ENCODE peak calls at places on chromosomes 16 and 17, in seven cellular contexts. F is tibial artery; O is breast epithelium; R is colonic mucosa; V is CD8-positive, alpha-beta memory T cell; W is A549; H is keratinocyte. C is an unnamed sample. For H3K4me1, the result is how much of the 10 kb centered on the place peaks cover.

GRCh38 chr17:61700252-61700651 is 109.2 kb upstream of the NACA2 start:
- DNase-seq in F (no peak), O (no peak), R (no peak), V (no peak), W (no peak), H (no peak), C (no peak)

GRCh38 chr17:61476476-61477203 is 24.4 kb downstream of the TBX4 start:
- DNase-seq in F (peak), O (no peak), R (no peak), V (no peak), W (no peak), H (no peak), C (no peak)

GRCh38 chr17:8041249-8041928 is 2.5 kb downstream of the ALOX15B start:
- DNase-seq in F (peak), O (no peak), R (peak), V (no peak), W (peak), H (no peak), C (no peak)

GRCh38 chr17:78892520-78892919 is 10.5 kb downstream of the CEP295NL start:
- DNase-seq in F (no peak), O (no peak), R (no peak), V (no peak), W (no peak), H (no peak), C (no peak)

GRCh38 chr17:8598913-8599312 is 31.6 kb downstream of the MYH10 start:
- DNase-seq in F (no peak), O (no peak), R (no peak), V (no peak), W (no peak), H (no peak), C (no peak)

GRCh38 chr16:5035909-5036227 is 2.1 kb upstream of the NAGPA start:
- DNase-seq in F (no peak), O (no peak), R (no peak), V (no peak), W (no peak), H (no peak), C (no peak)

GRCh38 chr16:1745900-1746692 is 25.2 kb downstream of the NME3 start:
- DNase-seq in F (no peak), O (no peak), R (no peak), V (no peak), W (no peak), H (no peak), C (no peak)

GRCh38 chr17:3552916-3553315 is 4.7 kb downstream of the TRPV3 start:
- DNase-seq in F (no peak), O (no peak), R (no peak), V (no peak), W (no peak), H (no peak), C (no peak)

GRCh38 chr16:53084736-53085538 is 30.1 kb downstream of the CHD9 start:
- DNase-seq in F (no peak), O (no peak), R (no peak), V (no peak), W (no peak), H (no peak), C (no peak)

GRCh38 chr17:4946312-4946976 is 1.9 kb downstream of the PFN1 start:
- DNase-seq in F (no peak), O (no peak), R (no peak), V (no peak), W (no peak), H (no peak), C (no peak)

DNA sequence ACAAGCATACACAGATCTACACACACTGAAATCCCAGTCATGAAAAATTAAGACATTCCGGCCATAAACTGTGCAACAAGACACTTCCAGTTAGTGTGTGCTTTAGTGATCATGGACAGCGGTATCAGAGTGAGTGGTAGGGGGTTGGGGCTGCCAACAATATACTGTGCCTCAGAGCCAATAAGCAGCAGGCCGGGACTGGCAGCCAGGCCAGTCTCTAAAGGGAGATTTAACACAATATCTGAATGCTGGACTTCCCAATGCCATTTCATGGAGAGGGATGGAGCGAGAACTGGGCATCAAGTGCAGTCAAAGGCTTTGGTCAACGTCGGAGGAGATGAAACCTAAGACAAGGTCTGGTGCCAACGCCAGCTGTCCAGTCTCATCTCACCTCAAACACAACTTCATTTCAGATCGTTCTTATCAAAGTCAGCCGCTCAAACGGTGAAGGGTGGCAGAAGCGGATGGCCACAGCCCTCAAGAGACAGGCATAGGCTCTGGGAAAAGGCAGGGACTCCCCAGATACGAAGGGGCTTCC is 983 bp downstream of the USP32 start:
- DNase-seq in F (no peak), O (no peak), R (peak), V (no peak), W (peak), H (no peak), C (no peak)
- H3K4me1 ChIP-seq in F (under half), O (under half), R (under half), V (under half), W (under half), H (under half), C (under half)

DNA sequence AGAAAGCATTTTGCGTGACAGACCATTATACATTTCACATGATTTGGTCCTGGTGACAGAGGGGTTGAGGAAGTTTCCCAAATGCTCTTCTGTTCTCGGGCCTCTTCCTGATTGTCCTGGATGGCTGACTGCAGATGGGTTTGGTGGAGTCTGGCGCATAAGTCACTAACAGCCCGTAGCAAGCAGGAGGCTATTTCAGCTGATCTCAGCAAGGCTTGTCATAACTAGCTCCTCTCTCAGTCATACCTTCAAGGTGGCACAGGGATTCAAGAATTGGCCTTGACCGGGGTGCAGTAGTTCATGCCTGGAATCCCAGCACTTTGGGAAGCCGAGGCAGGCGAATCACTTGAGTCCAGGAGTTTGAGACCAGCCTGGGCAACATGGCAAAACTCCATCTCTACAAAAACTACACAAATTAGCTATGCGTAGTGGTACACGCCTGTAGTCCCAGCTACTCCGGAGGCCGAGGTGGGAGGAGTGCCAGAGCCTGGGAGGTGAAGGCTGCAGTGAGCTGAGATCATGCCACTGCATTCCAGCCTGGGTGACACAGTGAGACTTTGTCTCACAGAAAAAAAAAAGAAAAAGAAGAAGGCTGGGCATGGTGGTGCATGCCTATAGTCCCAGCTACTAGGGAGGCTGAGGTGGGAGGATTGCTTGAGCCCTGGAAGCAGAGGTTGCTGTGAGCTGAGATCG is 68.9 kb upstream of the HAS3 start:
- DNase-seq in F (peak), O (no peak), R (no peak), V (no peak), W (no peak), H (no peak), C (no peak)
- H3K27ac ChIP-seq in F (no peak), O (no peak), R (no peak), V (no peak), W (peak), H (peak), C (no peak)

GRCh38 chr17:17930674-17931073 is 41.5 kb downstream of the TOM1L2 start:
- DNase-seq in F (no peak), O (no peak), R (no peak), V (no peak), W (no peak), H (no peak), C (no peak)
- H3K4me1 ChIP-seq in F (under half), O (under half), R (under half), V (under half), W (under half), H (under half), C (under half)

DNA sequence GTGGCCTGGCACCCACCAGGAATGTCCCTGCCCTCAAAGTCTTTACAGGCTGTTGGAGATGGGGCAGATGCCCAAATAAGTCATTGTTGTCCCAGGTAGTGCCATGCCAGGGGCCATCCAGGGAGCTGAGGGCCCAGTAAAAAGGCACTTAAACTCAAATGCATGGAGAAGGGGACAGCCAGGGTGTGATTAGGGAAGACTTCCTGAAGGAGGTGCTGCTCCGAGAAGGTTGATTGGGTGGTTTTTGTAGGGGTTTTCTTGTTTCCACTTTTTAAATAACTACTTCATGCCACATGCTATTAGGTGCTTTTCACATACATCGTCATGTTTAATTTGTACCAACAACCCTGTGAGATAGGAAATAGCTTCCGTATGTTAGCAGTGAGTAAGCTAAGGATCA is 66.9 kb downstream of the RAI1 start:
- DNase-seq in F (no peak), O (no peak), R (no peak), V (no peak), W (no peak), H (no peak), C (no peak)
- H3K27ac ChIP-seq in F (peak), O (peak), R (no peak), V (no peak), W (no peak), H (no peak), C (peak)

DNA sequence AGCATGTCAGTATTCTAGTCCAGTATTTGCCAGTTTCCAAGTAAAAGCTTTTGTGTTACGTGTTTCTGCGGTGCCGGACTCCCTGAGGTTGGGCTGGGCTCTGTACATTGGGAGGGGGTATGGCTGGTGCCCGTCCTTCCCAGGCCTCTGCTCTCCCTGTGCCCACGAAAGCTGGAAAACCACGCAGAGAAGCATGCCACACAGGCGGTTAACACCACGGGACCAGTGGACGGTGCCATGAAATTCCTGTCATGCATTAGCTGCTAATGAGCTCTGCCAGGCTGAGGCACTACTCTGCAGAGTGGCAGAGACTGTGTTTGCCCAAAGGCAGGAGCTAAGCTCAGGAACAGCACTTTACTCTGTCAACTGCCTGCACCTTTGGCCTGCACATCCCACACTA is 8.1 kb downstream of the SMIM5 start:
- DNase-seq in F (no peak), O (no peak), R (no peak), V (no peak), W (no peak), H (no peak), C (no peak)
- H3K4me1 ChIP-seq in F (under half), O (under half), R (under half), V (under half), W (under half), H (under half), C (under half)

GRCh38 chr17:76150712-76151622 is 9.9 kb upstream of the FOXJ1 start:
- DNase-seq in F (peak), O (peak), R (no peak), V (no peak), W (no peak), H (no peak), C (no peak)
- H3K27ac ChIP-seq in F (no peak), O (peak), R (no peak), V (no peak), W (no peak), H (no peak), C (no peak)

DNA sequence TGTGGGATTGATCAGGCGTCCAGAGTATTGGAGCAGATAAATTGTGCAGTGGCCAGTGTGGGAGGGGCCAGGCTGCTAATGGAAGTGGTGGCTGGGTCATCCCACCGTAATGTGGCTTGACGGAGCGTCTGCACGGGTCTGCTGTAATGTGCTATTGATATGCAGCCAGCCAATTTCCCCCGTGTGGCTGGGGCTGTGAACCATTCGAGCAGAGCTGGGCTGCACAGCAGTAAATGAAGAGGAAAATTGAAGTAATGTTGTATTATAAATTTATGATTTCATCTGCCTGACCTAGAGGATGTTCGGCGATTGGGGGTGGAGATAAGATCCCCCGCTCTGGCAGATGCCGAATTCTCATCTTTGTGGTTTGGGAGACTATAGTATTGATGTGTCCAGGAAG is 121.5 kb downstream of the CCDC182 start:
- DNase-seq in F (peak), O (no peak), R (no peak), V (no peak), W (no peak), H (no peak), C (no peak)
- H3K4me1 ChIP-seq in F (under half), O (under half), R (under half), V (under half), W (under half), H (under half), C (under half)